ENCODE peak calls at places on chromosomes 6 and 20, in six cellular contexts. U, R, L, H, Q and E are unnamed samples.

GRCh38 chr6:81996414-81996813 is 243.9 kb upstream of the TENT5A start:
- DNase-seq in Q (no peak), L (no peak), H (peak; percentile 77), U (no peak), R (no peak), E (no peak)

GRCh38 chr20:51650685-51651134 is 108.2 kb upstream of the NFATC2 start:
- DNase-seq in L (no peak), Q (no peak), R (no peak), U (peak; percentile 91), H (no peak), E (no peak)

GRCh38 chr6:54060286-54060685 is 51.0 kb upstream of the MLIP start:
- DNase-seq in R (no peak), Q (no peak), H (peak; percentile 66), U (peak; percentile 42), L (no peak), E (no peak)

GRCh38 chr20:63215101-63216040 is 560 bp downstream of the YTHDF1 start:
- DNase-seq in L (no peak), Q (no peak), H (no peak), U (peak; percentile 59), R (no peak), E (peak; percentile 48)

GRCh38 chr6:46014511-46015118 is 1.0 kb downstream of the CLIC5 start:
- DNase-seq in Q (no peak), L (no peak), R (peak; percentile 7), U (peak; percentile 9), H (no peak), E (no peak)

GRCh38 chr6:52839124-52840055 is 1.2 kb downstream of the GSTA5 start:
- DNase-seq in U (peak; percentile 52), R (peak; percentile 24), H (no peak), L (peak; percentile 16), Q (no peak), E (peak; percentile 35)

GRCh38 chr20:62127799-62128198 is 5.5 kb downstream of the LSM14B start:
- DNase-seq in R (no peak), L (no peak), U (no peak), H (no peak), Q (no peak), E (no peak)

GRCh38 chr20:42027746-42028268 is 409.6 kb upstream of the CHD6 start:
- DNase-seq in H (no peak), U (no peak), R (no peak), L (no peak), Q (no peak), E (peak; percentile 8)

GRCh38 chr6:3456395-3456767 is 469 bp downstream of the SLC22A23 start:
- DNase-seq in R (no peak), H (no peak), U (no peak), Q (no peak), L (no peak), E (peak; percentile 48)